ENCODE peak calls at places on chromosomes 7 and 10, in five cellular contexts. E, A, I, L and V are unnamed samples.

GRCh38 chr10:97974526-97975525 is 55.6 kb downstream of the CRTAC1 start:
- DNase-seq in L (peak), A (no peak), E (no peak), I (no peak), V (no peak)

GRCh38 chr7:40579401-40579800 is 444.6 kb downstream of the SUGCT start:
- DNase-seq in A (peak), I (no peak), L (no peak), E (peak), V (no peak)

GRCh38 chr10:70480254-70480861 is 1.8 kb downstream of the PALD1 start:
- DNase-seq in I (no peak), A (no peak), E (no peak), L (no peak), V (no peak)

GRCh38 chr10:60978287-60979115 is 34.5 kb upstream of the RHOBTB1 start:
- DNase-seq in A (peak), L (no peak), I (no peak), E (peak), V (no peak)

GRCh38 chr7:49023345-49024330 is 99.3 kb downstream of the CDC14C start:
- DNase-seq in A (no peak), L (no peak), E (no peak), I (no peak), V (no peak)

GRCh38 chr10:78972160-78972946 is 96.4 kb upstream of the ZMIZ1 start:
- DNase-seq in L (peak), A (no peak), I (peak), E (peak), V (no peak)

GRCh38 chr7:87528733-87529132 is 53.3 kb upstream of the ABCB4 start:
- DNase-seq in I (no peak), E (no peak), L (no peak), A (no peak), V (no peak)

GRCh38 chr10:2985729-2986232 is 81.6 kb upstream of the PFKP start:
- DNase-seq in E (peak), A (peak), I (no peak), L (peak), V (no peak)

GRCh38 chr7:56079450-56080185 is 13.1 kb downstream of the PHKG1 start:
- DNase-seq in A (peak), L (no peak), E (peak), I (peak), V (no peak)

GRCh38 chr7:116601426-116601825 is 70.6 kb upstream of the MET start:
- DNase-seq in A (no peak), I (no peak), E (no peak), L (no peak), V (no peak)

GRCh38 chr7:25025218-25025671 is 45.3 kb upstream of the OSBPL3 start:
- DNase-seq in L (no peak), A (peak), E (peak), I (peak), V (peak)

GRCh38 chr7:73557397-73558257 is at the start of gene BCL7B:
- DNase-seq in L (peak), E (peak), A (peak), I (peak), V (no peak)

GRCh38 chr7:28957064-28957821 is 887 bp downstream of the TRIL start:
- DNase-seq in E (peak), I (no peak), L (peak), A (peak), V (no peak)

GRCh38 chr7:109235316-109235715 is 665.6 kb downstream of the DNAJB9 start:
- DNase-seq in L (no peak), E (no peak), A (no peak), I (no peak), V (no peak)

GRCh38 chr7:121278120-121279021 is 50.4 kb upstream of the WNT16 start:
- DNase-seq in A (peak), L (no peak), I (no peak), E (peak), V (peak)

GRCh38 chr10:71252195-71252594 is 39.8 kb downstream of the UNC5B start:
- DNase-seq in L (no peak), E (no peak), A (no peak), I (no peak), V (no peak)

GRCh38 chr7:151085691-151086620 is at the start of gene AGAP3:
- DNase-seq in E (peak), I (peak), L (peak), A (peak), V (no peak)

GRCh38 chr7:128168667-128169210 is 72.3 kb upstream of the LEP start:
- DNase-seq in E (peak), L (no peak), A (peak), I (no peak), V (no peak)

GRCh38 chr7:124457841-124458240 is 307.8 kb downstream of the GPR37 start:
- DNase-seq in E (peak), I (no peak), L (no peak), A (peak), V (no peak)

GRCh38 chr10:88077977-88078376 is 214.6 kb downstream of the PTEN start:
- DNase-seq in L (no peak), A (no peak), E (no peak), I (no peak), V (no peak)

GRCh38 chr7:2680792-2681490 is 7.1 kb upstream of the AMZ1 start:
- DNase-seq in A (peak), L (peak), E (peak), I (no peak), V (no peak)

GRCh38 chr10:86599729-86600128 is 54.6 kb upstream of the OPN4 start:
- DNase-seq in E (no peak), L (no peak), A (peak), I (no peak), V (no peak)

GRCh38 chr10:114544045-114544659 is 113.9 kb downstream of the ABLIM1 start:
- DNase-seq in L (no peak), E (no peak), A (peak), I (no peak), V (no peak)

GRCh38 chr10:100515612-100516011 is 4.0 kb downstream of the SEC31B start:
- DNase-seq in E (no peak), I (no peak), A (no peak), L (no peak), V (no peak)

GRCh38 chr7:6546852-6547251 is 4.4 kb downstream of the GRID2IP start:
- DNase-seq in E (no peak), L (no peak), I (no peak), A (peak), V (no peak)

GRCh38 chr10:37700886-37701780 is 156.3 kb downstream of the ZNF248 start:
- DNase-seq in L (peak), A (no peak), I (no peak), E (no peak), V (no peak)

GRCh38 chr7:8147004-8147403 is 115.0 kb downstream of the ICA1 start:
- DNase-seq in L (no peak), I (no peak), A (no peak), E (no peak), V (no peak)

GRCh38 chr10:84191106-84191505 is 3.2 kb upstream of the CDHR1 start:
- DNase-seq in L (no peak), I (no peak), E (no peak), A (no peak), V (no peak)

GRCh38 chr10:114184276-114184675 is 5.1 kb downstream of the TDRD1 start:
- DNase-seq in A (no peak), I (no peak), E (no peak), L (no peak), V (no peak)

GRCh38 chr7:40175725-40176510 is 41.1 kb downstream of the SUGCT start:
- DNase-seq in A (no peak), E (peak), I (no peak), L (no peak), V (no peak)

GRCh38 chr7:129947701-129948100 is 5.1 kb downstream of the UBE2H start:
- DNase-seq in I (no peak), L (no peak), E (no peak), A (no peak), V (no peak)

GRCh38 chr7:139854803-139855497 is 25.9 kb downstream of the TBXAS1 start:
- DNase-seq in A (no peak), E (no peak), L (no peak), I (no peak), V (no peak)

GRCh38 chr10:11886851-11887250 is 63.7 kb downstream of the PROSER2 start:
- DNase-seq in I (no peak), L (no peak), A (peak), E (no peak), V (no peak)

GRCh38 chr10:76882245-76882644 is 755.4 kb downstream of the KCNMA1 start:
- DNase-seq in I (no peak), L (no peak), E (no peak), A (no peak), V (no peak)

GRCh38 chr7:92836489-92837213 is at the start of gene CDK6:
- DNase-seq in L (peak), I (no peak), A (peak), E (peak), V (no peak)

GRCh38 chr7:2523941-2524807 is 4.6 kb downstream of the LFNG start:
- DNase-seq in A (peak), I (no peak), E (peak), L (peak), V (no peak)

GRCh38 chr10:89278034-89278535 is 23.8 kb upstream of the IFIT2 start:
- DNase-seq in L (no peak), A (peak), E (peak), I (peak), V (peak)

GRCh38 chr10:37010741-37011140 is 114.7 kb upstream of the ANKRD30A start:
- DNase-seq in L (no peak), I (no peak), A (no peak), E (no peak), V (no peak)

GRCh38 chr7:73828107-73828803 is 2.5 kb upstream of the CLDN4 start:
- DNase-seq in A (peak), I (no peak), L (peak), E (peak), V (no peak)

GRCh38 chr7:133051066-133051465 is 30.8 kb downstream of the CHCHD3 start:
- DNase-seq in E (peak), L (no peak), A (no peak), I (peak), V (no peak)

GRCh38 chr7:77157446-77157845 is 35.0 kb downstream of the CCDC146 start:
- DNase-seq in L (no peak), A (no peak), E (peak), I (no peak), V (no peak)
- H3K4me3 ChIP-seq in L (no peak), A (no peak), E (no peak), I (no peak), V (no peak)

GRCh38 chr7:44882899-44883298 is 2.4 kb downstream of the PURB start:
- DNase-seq in I (no peak), L (no peak), A (peak), E (peak), V (no peak)

GRCh38 chr7:44883961-44884360 is 1.4 kb downstream of the PURB start:
- DNase-seq in I (no peak), L (no peak), E (no peak), A (no peak), V (no peak)

GRCh38 chr7:44881610-44882009 is 3.7 kb downstream of the PURB start:
- DNase-seq in L (no peak), I (peak), A (peak), E (peak), V (no peak)

GRCh38 chr7:44881066-44881600 is 4.2 kb downstream of the PURB start:
- DNase-seq in L (no peak), E (no peak), A (no peak), I (no peak), V (no peak)

GRCh38 chr7:44880317-44881018 is 4.9 kb downstream of the PURB start:
- DNase-seq in A (no peak), L (no peak), E (no peak), I (no peak), V (no peak)
- H3K4me3 ChIP-seq in A (peak), L (peak), E (peak), I (peak), V (no peak)

GRCh38 chr7:94405506-94405905 is 10.8 kb downstream of the COL1A2 start:
- DNase-seq in I (no peak), E (peak), L (no peak), A (no peak), V (no peak)

GRCh38 chr7:94401411-94401810 is 6.7 kb downstream of the COL1A2 start:
- DNase-seq in L (no peak), E (peak), A (no peak), I (no peak), V (no peak)

GRCh38 chr7:94400643-94401042 is 5.9 kb downstream of the COL1A2 start:
- DNase-seq in L (no peak), E (peak), A (peak), I (no peak), V (no peak)

GRCh38 chr7:94400022-94400421 is 5.3 kb downstream of the COL1A2 start:
- DNase-seq in I (no peak), A (no peak), L (no peak), E (peak), V (no peak)

DNA sequence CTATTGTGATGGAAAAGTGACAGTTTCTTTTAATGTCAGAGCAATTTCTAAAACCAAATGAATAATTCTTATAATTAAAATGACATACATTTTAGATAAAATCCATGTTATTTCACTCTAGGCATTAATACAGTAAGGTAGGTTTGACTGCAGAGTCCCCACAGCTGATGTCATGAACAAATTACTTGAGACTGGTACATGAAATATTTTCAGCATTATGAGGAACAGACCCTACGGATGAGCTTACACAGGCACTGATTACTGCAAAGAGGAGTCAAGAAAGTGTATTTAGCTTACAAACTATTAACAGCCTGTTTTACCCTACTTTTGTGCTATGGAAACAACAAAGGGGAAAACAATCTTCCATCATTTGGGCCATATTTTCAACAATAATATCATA is 8.9 kb downstream of the COL1A2 start:
- DNase-seq in A (no peak), L (no peak), E (peak), I (no peak), V (no peak)
- H3K4me3 ChIP-seq in A (no peak), L (no peak), E (peak), I (no peak), V (no peak)

GRCh38 chr10:104323721-104324686 is 14.3 kb downstream of the ITPRIP start:
- DNase-seq in L (peak), E (no peak), A (no peak), I (no peak), V (no peak)
- H3K4me3 ChIP-seq in L (peak), E (no peak), A (no peak), I (no peak), V (no peak)

GRCh38 chr10:46538723-46539426 is 17.6 kb downstream of the GPRIN2 start:
- DNase-seq in A (no peak), E (no peak), I (no peak), L (no peak), V (no peak)

GRCh38 chr10:46540412-46541016 is 15.9 kb downstream of the GPRIN2 start:
- DNase-seq in L (peak), E (no peak), A (no peak), I (no peak), V (no peak)

GRCh38 chr10:46538155-46538554 is 18.3 kb downstream of the GPRIN2 start:
- DNase-seq in I (no peak), A (no peak), E (no peak), L (no peak), V (no peak)

GRCh38 chr10:46541017-46541661 is 15.3 kb downstream of the GPRIN2 start:
- DNase-seq in E (no peak), L (peak), I (no peak), A (no peak), V (no peak)

GRCh38 chr10:46539596-46540411 is 16.7 kb downstream of the GPRIN2 start:
- DNase-seq in I (no peak), L (peak), E (no peak), A (no peak), V (no peak)
- H3K4me3 ChIP-seq in I (no peak), L (no peak), E (no peak), A (no peak), V (no peak)

GRCh38 chr10:18473424-18474110 is 177.8 kb downstream of the NSUN6 start:
- DNase-seq in A (no peak), E (no peak), I (no peak), L (no peak), V (no peak)
- H3K4me3 ChIP-seq in A (no peak), E (no peak), I (no peak), L (no peak), V (no peak)

GRCh38 chr7:135578569-135578968 is 20.9 kb downstream of the NUP205 start:
- DNase-seq in L (no peak), I (no peak), E (no peak), A (no peak), V (no peak)
- H3K4me3 ChIP-seq in L (no peak), I (no peak), E (no peak), A (no peak), V (no peak)

GRCh38 chr10:43931308-43931930 is 282.7 kb upstream of the ZNF32 start:
- DNase-seq in E (peak), I (peak), A (no peak), L (no peak), V (peak)
- H3K4me3 ChIP-seq in E (no peak), I (no peak), A (no peak), L (no peak), V (no peak)

GRCh38 chr10:49679480-49679893 is at the start of gene C10orf53:
- DNase-seq in I (no peak), E (peak), L (peak), A (peak), V (no peak)

GRCh38 chr10:49682879-49683278 is 3.4 kb downstream of the C10orf53 start:
- DNase-seq in E (no peak), L (no peak), A (no peak), I (no peak), V (no peak)

DNA sequence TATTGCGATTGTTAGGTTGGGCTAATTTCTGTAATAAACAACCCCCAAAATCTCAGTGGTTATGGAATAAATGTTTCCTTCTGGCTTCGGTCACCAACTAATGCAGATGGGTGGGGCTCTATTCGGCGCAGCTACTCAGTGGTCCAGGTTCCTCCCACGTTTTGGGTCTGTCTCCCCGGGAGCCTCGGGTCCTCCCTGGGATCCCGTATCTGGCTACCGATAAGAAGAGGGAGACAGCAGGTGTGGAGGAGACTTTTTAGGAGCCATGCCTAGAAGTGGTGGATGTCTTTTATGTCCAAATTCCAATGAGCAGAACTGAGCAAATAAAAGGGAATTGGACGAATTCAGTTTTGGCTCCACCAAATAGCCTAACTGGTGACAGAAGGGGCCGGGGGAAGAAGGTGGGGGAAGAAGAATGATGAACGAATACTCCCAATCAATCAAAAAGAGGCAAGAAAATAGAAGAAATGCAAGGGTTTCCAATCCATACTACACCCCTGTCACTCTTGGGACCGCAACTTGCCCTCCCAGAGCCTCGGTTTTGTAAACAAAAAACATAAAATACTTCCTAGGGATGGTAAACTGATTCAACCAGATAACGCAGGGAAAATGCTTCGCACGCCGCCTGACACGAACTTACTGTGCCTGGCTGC is 498 bp upstream of the C10orf53 start:
- DNase-seq in I (no peak), A (no peak), E (no peak), L (no peak), V (no peak)
- H3K4me3 ChIP-seq in I (peak), A (no peak), E (peak), L (no peak), V (no peak)

DNA sequence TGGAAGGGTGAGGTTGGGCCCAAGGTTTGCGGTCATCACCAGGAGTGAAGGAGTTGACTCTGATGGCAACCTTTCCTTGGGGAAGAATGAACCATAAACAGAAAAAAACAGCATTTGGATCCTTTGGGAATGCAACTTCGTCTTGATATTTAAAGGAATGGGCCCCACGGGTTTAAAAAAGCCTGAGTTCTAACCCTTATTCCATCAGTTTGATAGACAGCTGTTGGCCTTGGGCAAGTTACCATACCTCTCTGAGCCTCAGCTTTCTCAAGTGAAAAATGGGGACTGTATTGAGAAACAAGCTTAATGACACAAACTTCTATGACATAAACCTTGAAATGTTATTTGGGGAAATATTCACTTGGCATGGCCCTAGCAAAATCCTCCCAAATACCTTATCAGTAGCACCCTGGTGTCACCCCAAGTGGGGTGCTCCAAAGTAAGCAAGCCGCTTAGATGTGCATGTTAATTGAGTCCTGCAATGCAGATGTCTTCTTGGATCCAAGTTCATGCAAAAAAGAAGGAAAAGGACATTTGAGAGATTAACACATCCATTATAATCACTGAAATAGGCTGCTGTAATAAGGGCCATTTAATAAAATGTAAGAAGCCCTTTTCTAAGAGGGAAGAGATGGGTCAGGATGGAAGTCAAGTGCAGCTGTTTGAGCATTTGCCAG is 13.8 kb downstream of the MXI1 start:
- DNase-seq in I (no peak), L (no peak), E (no peak), A (no peak), V (no peak)
- H3K4me3 ChIP-seq in I (peak), L (peak), E (peak), A (peak), V (peak)